ENCODE peak calls at places on chromosomes 6 and 20, in seven cellular contexts. One of them, this sample, is unnamed.

GRCh38 chr20:46027245-46027853 is 1.7 kb upstream of the SLC12A5 start:
- DNase-seq in dorsolateral prefrontal cortex: no peak
- DNase-seq in neuronal stem cell: peak; percentile 78
- DNase-seq in cardiac muscle cell: peak; percentile 69
- DNase-seq in fibroblast of lung: peak; percentile 68
- DNase-seq in kidney: no peak
- DNase-seq in HCT116: no peak
- DNase-seq in this sample: no peak

GRCh38 chr6:27720607-27721580 is 191.3 kb downstream of the OR2B2 start:
- DNase-seq in dorsolateral prefrontal cortex: no peak
- DNase-seq in neuronal stem cell: peak; percentile 5
- DNase-seq in cardiac muscle cell: peak; percentile 47
- DNase-seq in fibroblast of lung: peak; percentile 28
- DNase-seq in kidney: no peak
- DNase-seq in HCT116: peak; percentile 87
- DNase-seq in this sample: no peak

GRCh38 chr6:22328499-22328898 is 31.7 kb upstream of the PRL start:
- DNase-seq in dorsolateral prefrontal cortex: no peak
- DNase-seq in neuronal stem cell: no peak
- DNase-seq in cardiac muscle cell: no peak
- DNase-seq in fibroblast of lung: no peak
- DNase-seq in kidney: no peak
- DNase-seq in HCT116: no peak
- DNase-seq in this sample: no peak

GRCh38 chr20:61424628-61425420 is 172.8 kb downstream of the CDH4 start:
- DNase-seq in dorsolateral prefrontal cortex: no peak
- DNase-seq in neuronal stem cell: no peak
- DNase-seq in cardiac muscle cell: no peak
- DNase-seq in fibroblast of lung: no peak
- DNase-seq in kidney: peak; percentile 66
- DNase-seq in HCT116: no peak
- DNase-seq in this sample: no peak

GRCh38 chr6:21808551-21809181 is 215.1 kb downstream of the SOX4 start:
- DNase-seq in dorsolateral prefrontal cortex: no peak
- DNase-seq in neuronal stem cell: no peak
- DNase-seq in cardiac muscle cell: peak; percentile 79
- DNase-seq in fibroblast of lung: peak; percentile 81
- DNase-seq in kidney: no peak
- DNase-seq in HCT116: no peak
- DNase-seq in this sample: no peak

GRCh38 chr6:13383280-13384163 is 55.2 kb upstream of the TBC1D7 start:
- DNase-seq in dorsolateral prefrontal cortex: no peak
- DNase-seq in neuronal stem cell: no peak
- DNase-seq in cardiac muscle cell: peak; percentile 77
- DNase-seq in fibroblast of lung: peak; percentile 68
- DNase-seq in kidney: no peak
- DNase-seq in HCT116: no peak
- DNase-seq in this sample: peak; percentile 62

GRCh38 chr6:165850434-165851019 is 187.5 kb upstream of the PDE10A start:
- DNase-seq in dorsolateral prefrontal cortex: peak; percentile 87
- DNase-seq in neuronal stem cell: peak; percentile 53
- DNase-seq in cardiac muscle cell: peak; percentile 77
- DNase-seq in fibroblast of lung: peak; percentile 57
- DNase-seq in kidney: peak; percentile 87
- DNase-seq in HCT116: peak; percentile 12
- DNase-seq in this sample: peak; percentile 9

GRCh38 chr6:145036848-145037567 is 698.3 kb downstream of the EPM2A start:
- DNase-seq in dorsolateral prefrontal cortex: no peak
- DNase-seq in neuronal stem cell: no peak
- DNase-seq in cardiac muscle cell: peak; percentile 40
- DNase-seq in fibroblast of lung: no peak
- DNase-seq in kidney: no peak
- DNase-seq in HCT116: no peak
- DNase-seq in this sample: no peak

GRCh38 chr20:62496525-62497218 is 20.9 kb upstream of the GATA5 start:
- DNase-seq in dorsolateral prefrontal cortex: no peak
- DNase-seq in neuronal stem cell: no peak
- DNase-seq in cardiac muscle cell: no peak
- DNase-seq in fibroblast of lung: no peak
- DNase-seq in kidney: no peak
- DNase-seq in HCT116: no peak
- DNase-seq in this sample: no peak

GRCh38 chr6:38192011-38192410 is 372.5 kb downstream of the ZFAND3 start:
- DNase-seq in dorsolateral prefrontal cortex: no peak
- DNase-seq in neuronal stem cell: no peak
- DNase-seq in cardiac muscle cell: no peak
- DNase-seq in fibroblast of lung: no peak
- DNase-seq in kidney: no peak
- DNase-seq in HCT116: no peak
- DNase-seq in this sample: no peak

GRCh38 chr6:133805876-133806275 is 83.0 kb upstream of the TCF21 start:
- DNase-seq in dorsolateral prefrontal cortex: no peak
- DNase-seq in neuronal stem cell: no peak
- DNase-seq in cardiac muscle cell: no peak
- DNase-seq in fibroblast of lung: no peak
- DNase-seq in kidney: no peak
- DNase-seq in HCT116: no peak
- DNase-seq in this sample: no peak

GRCh38 chr20:17680836-17681740 is 954 bp downstream of the RRBP1 start:
- DNase-seq in dorsolateral prefrontal cortex: peak; percentile 88
- DNase-seq in neuronal stem cell: peak; percentile 72
- DNase-seq in cardiac muscle cell: peak; percentile 83
- DNase-seq in fibroblast of lung: peak; percentile 76
- DNase-seq in kidney: peak; percentile 95
- DNase-seq in HCT116: no peak
- DNase-seq in this sample: peak; percentile 73

GRCh38 chr6:44256291-44257006 is 879 bp downstream of the SLC35B2 start:
- DNase-seq in dorsolateral prefrontal cortex: no peak
- DNase-seq in neuronal stem cell: no peak
- DNase-seq in cardiac muscle cell: no peak
- DNase-seq in fibroblast of lung: no peak
- DNase-seq in kidney: peak; percentile 66
- DNase-seq in HCT116: no peak
- DNase-seq in this sample: peak; percentile 60

GRCh38 chr20:7193681-7194080 is 426.2 kb downstream of the BMP2 start:
- DNase-seq in dorsolateral prefrontal cortex: no peak
- DNase-seq in neuronal stem cell: no peak
- DNase-seq in cardiac muscle cell: no peak
- DNase-seq in fibroblast of lung: no peak
- DNase-seq in kidney: no peak
- DNase-seq in HCT116: no peak
- DNase-seq in this sample: no peak

GRCh38 chr6:39169448-39170344 is 54.7 kb upstream of the SAYSD1 start:
- DNase-seq in dorsolateral prefrontal cortex: no peak
- DNase-seq in neuronal stem cell: no peak
- DNase-seq in cardiac muscle cell: no peak
- DNase-seq in fibroblast of lung: no peak
- DNase-seq in kidney: peak; percentile 85
- DNase-seq in HCT116: no peak
- DNase-seq in this sample: no peak

GRCh38 chr6:137283940-137284910 is 65.0 kb upstream of the IFNGR1 start:
- DNase-seq in dorsolateral prefrontal cortex: no peak
- DNase-seq in neuronal stem cell: no peak
- DNase-seq in cardiac muscle cell: no peak
- DNase-seq in fibroblast of lung: no peak
- DNase-seq in kidney: no peak
- DNase-seq in HCT116: no peak
- DNase-seq in this sample: no peak

GRCh38 chr6:157982297-157982579 is 575 bp downstream of the SYNJ2 start:
- DNase-seq in dorsolateral prefrontal cortex: no peak
- DNase-seq in neuronal stem cell: peak; percentile 21
- DNase-seq in cardiac muscle cell: peak; percentile 48
- DNase-seq in fibroblast of lung: peak; percentile 42
- DNase-seq in kidney: no peak
- DNase-seq in HCT116: no peak
- DNase-seq in this sample: no peak

GRCh38 chr6:160428069-160428430 is 79.9 kb downstream of the SLC22A3 start:
- DNase-seq in dorsolateral prefrontal cortex: no peak
- DNase-seq in neuronal stem cell: no peak
- DNase-seq in cardiac muscle cell: peak; percentile 84
- DNase-seq in fibroblast of lung: peak; percentile 72
- DNase-seq in kidney: peak; percentile 90
- DNase-seq in HCT116: no peak
- DNase-seq in this sample: no peak

GRCh38 chr20:47379433-47380150 is 23.1 kb upstream of the ZMYND8 start:
- DNase-seq in dorsolateral prefrontal cortex: no peak
- DNase-seq in neuronal stem cell: no peak
- DNase-seq in cardiac muscle cell: peak; percentile 93
- DNase-seq in fibroblast of lung: peak; percentile 78
- DNase-seq in kidney: no peak
- DNase-seq in HCT116: no peak
- DNase-seq in this sample: no peak

GRCh38 chr6:11424395-11425050 is 113.0 kb upstream of the TMEM170B start:
- DNase-seq in dorsolateral prefrontal cortex: no peak
- DNase-seq in neuronal stem cell: no peak
- DNase-seq in cardiac muscle cell: no peak
- DNase-seq in fibroblast of lung: no peak
- DNase-seq in kidney: peak; percentile 73
- DNase-seq in HCT116: no peak
- DNase-seq in this sample: no peak

DNA sequence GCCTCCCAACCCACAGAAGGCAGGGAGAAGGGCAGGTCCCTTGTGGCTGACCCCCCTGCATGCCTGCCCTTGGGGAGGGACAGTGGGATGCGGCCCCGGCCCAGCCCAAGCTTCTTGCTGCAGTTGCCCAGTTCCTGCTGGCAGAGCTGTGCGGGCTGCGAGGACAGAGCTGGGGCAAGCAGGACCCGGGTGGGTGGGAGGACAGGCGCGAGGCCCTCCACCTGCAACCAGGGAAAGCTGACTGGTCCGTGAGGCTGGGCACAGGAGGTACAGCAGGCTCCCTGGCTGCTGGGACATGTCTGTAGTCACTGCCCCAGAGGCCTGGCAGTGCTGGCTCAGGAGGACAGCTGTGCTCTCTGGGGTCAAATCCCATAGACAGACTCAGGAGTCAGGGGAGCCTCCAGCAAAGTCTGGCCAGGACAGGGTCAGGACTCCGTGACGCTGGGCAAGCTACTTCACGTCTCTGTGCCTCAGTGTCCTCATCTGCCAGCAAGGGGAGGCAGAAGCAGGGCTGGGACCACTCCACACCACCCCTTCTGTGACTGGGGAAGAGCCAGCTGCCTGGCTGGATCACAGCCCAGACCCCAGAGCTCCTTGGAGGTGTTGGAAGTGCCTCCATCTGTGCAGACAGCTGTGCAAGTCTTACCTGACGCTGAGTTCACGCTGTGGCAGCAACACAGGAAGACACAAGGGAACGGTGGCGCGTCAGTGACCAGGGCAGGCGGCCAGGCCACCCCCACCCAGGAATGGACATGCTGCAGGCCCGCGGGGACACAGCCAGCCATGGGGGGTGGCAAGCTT is 13.0 kb downstream of the UCKL1 start:
- DNase-seq in dorsolateral prefrontal cortex: no peak
- DNase-seq in neuronal stem cell: no peak
- DNase-seq in cardiac muscle cell: no peak
- DNase-seq in fibroblast of lung: no peak
- DNase-seq in kidney: peak; percentile 76
- DNase-seq in HCT116: no peak
- DNase-seq in this sample: no peak
- H3K27ac ChIP-seq in dorsolateral prefrontal cortex: peak overlapping the region; percentile 48
- H3K27ac ChIP-seq in neuronal stem cell: peak overlapping the region; percentile 78
- H3K27ac ChIP-seq in cardiac muscle cell: peak overlapping the region; percentile 69
- H3K27ac ChIP-seq in fibroblast of lung: no peak overlapping the region
- H3K27ac ChIP-seq in kidney: no peak overlapping the region
- H3K27ac ChIP-seq in HCT116: peak overlapping the region; percentile 41
- H3K27ac ChIP-seq in this sample: no peak overlapping the region

GRCh38 chr20:36856196-36856595 is 19.7 kb upstream of the TLDC2 start:
- DNase-seq in dorsolateral prefrontal cortex: no peak
- DNase-seq in neuronal stem cell: no peak
- DNase-seq in cardiac muscle cell: peak; percentile 62
- DNase-seq in fibroblast of lung: peak; percentile 33
- DNase-seq in kidney: no peak
- DNase-seq in HCT116: no peak
- DNase-seq in this sample: no peak
- H3K27ac ChIP-seq in dorsolateral prefrontal cortex: peak overlapping the region; percentile 98
- H3K27ac ChIP-seq in neuronal stem cell: no peak overlapping the region
- H3K27ac ChIP-seq in cardiac muscle cell: no peak overlapping the region
- H3K27ac ChIP-seq in fibroblast of lung: peak overlapping the region; percentile 63
- H3K27ac ChIP-seq in kidney: peak overlapping the region; percentile 32
- H3K27ac ChIP-seq in HCT116: no peak overlapping the region
- H3K27ac ChIP-seq in this sample: no peak overlapping the region

DNA sequence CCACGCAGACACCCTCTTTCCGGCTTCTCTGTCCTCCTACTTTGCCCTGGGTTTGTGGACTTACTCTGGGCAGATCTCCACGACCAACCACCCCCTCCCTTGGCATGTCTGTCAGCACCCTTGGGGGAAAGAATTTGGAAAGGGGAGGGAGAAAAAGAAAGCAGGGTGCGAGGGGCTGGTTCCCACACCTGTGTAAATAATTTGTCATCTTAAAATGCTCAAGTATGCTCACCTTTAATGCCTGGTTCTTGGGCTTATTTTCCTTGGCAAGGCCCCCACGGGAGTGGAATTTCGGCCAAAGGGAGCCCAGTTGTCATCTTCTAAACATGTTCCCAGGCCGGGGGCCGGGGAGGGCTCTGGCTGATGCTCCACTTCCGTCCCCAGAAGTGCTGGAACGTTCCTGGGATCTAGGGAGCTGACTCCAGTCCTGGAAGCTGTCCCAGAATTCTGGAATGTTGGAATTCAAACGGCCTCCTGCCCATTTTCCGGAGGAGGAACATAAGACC is 122.1 kb downstream of the CEBPB start:
- DNase-seq in dorsolateral prefrontal cortex: no peak
- DNase-seq in neuronal stem cell: no peak
- DNase-seq in cardiac muscle cell: peak; percentile 93
- DNase-seq in fibroblast of lung: peak; percentile 86
- DNase-seq in kidney: peak; percentile 94
- DNase-seq in HCT116: no peak
- DNase-seq in this sample: no peak
- H3K27ac ChIP-seq in dorsolateral prefrontal cortex: peak overlapping the region; percentile 68
- H3K27ac ChIP-seq in neuronal stem cell: no peak overlapping the region
- H3K27ac ChIP-seq in cardiac muscle cell: no peak overlapping the region
- H3K27ac ChIP-seq in fibroblast of lung: peak overlapping the region; percentile 70
- H3K27ac ChIP-seq in kidney: peak overlapping the region; percentile 79
- H3K27ac ChIP-seq in HCT116: peak overlapping the region; percentile 20
- H3K27ac ChIP-seq in this sample: no peak overlapping the region

GRCh38 chr6:51531623-51532022 is 555.8 kb downstream of the PKHD1 start:
- DNase-seq in dorsolateral prefrontal cortex: no peak
- DNase-seq in neuronal stem cell: no peak
- DNase-seq in cardiac muscle cell: no peak
- DNase-seq in fibroblast of lung: no peak
- DNase-seq in kidney: no peak
- DNase-seq in HCT116: no peak
- DNase-seq in this sample: no peak

GRCh38 chr6:51535327-51535726 is 552.1 kb downstream of the PKHD1 start:
- DNase-seq in dorsolateral prefrontal cortex: no peak
- DNase-seq in neuronal stem cell: no peak
- DNase-seq in cardiac muscle cell: no peak
- DNase-seq in fibroblast of lung: no peak
- DNase-seq in kidney: no peak
- DNase-seq in HCT116: no peak
- DNase-seq in this sample: no peak

GRCh38 chr6:51533962-51534361 is 553.5 kb downstream of the PKHD1 start:
- DNase-seq in dorsolateral prefrontal cortex: no peak
- DNase-seq in neuronal stem cell: no peak
- DNase-seq in cardiac muscle cell: no peak
- DNase-seq in fibroblast of lung: no peak
- DNase-seq in kidney: no peak
- DNase-seq in HCT116: no peak
- DNase-seq in this sample: no peak

GRCh38 chr6:51541847-51542246 is 545.6 kb downstream of the PKHD1 start:
- DNase-seq in dorsolateral prefrontal cortex: no peak
- DNase-seq in neuronal stem cell: no peak
- DNase-seq in cardiac muscle cell: no peak
- DNase-seq in fibroblast of lung: no peak
- DNase-seq in kidney: no peak
- DNase-seq in HCT116: no peak
- DNase-seq in this sample: no peak

GRCh38 chr6:51536728-51537127 is 550.7 kb downstream of the PKHD1 start:
- DNase-seq in dorsolateral prefrontal cortex: no peak
- DNase-seq in neuronal stem cell: no peak
- DNase-seq in cardiac muscle cell: no peak
- DNase-seq in fibroblast of lung: no peak
- DNase-seq in kidney: no peak
- DNase-seq in HCT116: no peak
- DNase-seq in this sample: no peak
- H3K27ac ChIP-seq in dorsolateral prefrontal cortex: no peak overlapping the region
- H3K27ac ChIP-seq in neuronal stem cell: no peak overlapping the region
- H3K27ac ChIP-seq in cardiac muscle cell: no peak overlapping the region
- H3K27ac ChIP-seq in fibroblast of lung: no peak overlapping the region
- H3K27ac ChIP-seq in kidney: no peak overlapping the region
- H3K27ac ChIP-seq in HCT116: no peak overlapping the region
- H3K27ac ChIP-seq in this sample: no peak overlapping the region

This sample was measured in CD8-positive, alpha-beta memory T cell.